ENCODE peak calls at places on chromosomes 13 and 19, in five cellular contexts. V is psoas muscle; K is CD4-positive, CD25-positive, alpha-beta regulatory T cell; J is epithelial cell of prostate; T is pancreas. Y is an unnamed sample.

GRCh38 chr13:49218493-49219051 is 1.6 kb upstream of the MLNR start:
- DNase-seq in V (no peak), K (no peak), J (no peak), T (no peak), Y (no peak)

GRCh38 chr13:83515267-83515666 is 367.0 kb downstream of the SLITRK1 start:
- DNase-seq in V (no peak), K (no peak), J (no peak), T (no peak), Y (no peak)

GRCh38 chr19:824885-825284 is 2.8 kb upstream of the AZU1 start:
- DNase-seq in V (no peak), K (no peak), J (no peak), T (no peak), Y (no peak)

GRCh38 chr13:49760555-49760954 is 31.9 kb downstream of the KPNA3 start:
- DNase-seq in V (no peak), K (no peak), J (no peak), T (no peak), Y (no peak)

GRCh38 chr19:9075064-9075964 is 11.5 kb upstream of the OR1M1 start:
- DNase-seq in V (peak; percentile 51), K (no peak), J (peak; percentile 91), T (peak; percentile 76), Y (peak; percentile 44)

GRCh38 chr19:34375598-34375997 is 10.6 kb downstream of the GPI start:
- DNase-seq in V (no peak), K (no peak), J (no peak), T (no peak), Y (no peak)

GRCh38 chr13:24834902-24835510 is 71.0 kb downstream of the RNF17 start:
- DNase-seq in V (no peak), K (no peak), J (no peak), T (no peak), Y (no peak)

GRCh38 chr13:41502021-41502420 is 44.7 kb downstream of the RGCC start:
- DNase-seq in V (no peak), K (no peak), J (no peak), T (no peak), Y (no peak)

GRCh38 chr19:55253842-55254624 is 4.8 kb downstream of the PPP6R1 start:
- DNase-seq in V (peak; percentile 50), K (peak; percentile 84), J (no peak), T (no peak), Y (no peak)

DNA sequence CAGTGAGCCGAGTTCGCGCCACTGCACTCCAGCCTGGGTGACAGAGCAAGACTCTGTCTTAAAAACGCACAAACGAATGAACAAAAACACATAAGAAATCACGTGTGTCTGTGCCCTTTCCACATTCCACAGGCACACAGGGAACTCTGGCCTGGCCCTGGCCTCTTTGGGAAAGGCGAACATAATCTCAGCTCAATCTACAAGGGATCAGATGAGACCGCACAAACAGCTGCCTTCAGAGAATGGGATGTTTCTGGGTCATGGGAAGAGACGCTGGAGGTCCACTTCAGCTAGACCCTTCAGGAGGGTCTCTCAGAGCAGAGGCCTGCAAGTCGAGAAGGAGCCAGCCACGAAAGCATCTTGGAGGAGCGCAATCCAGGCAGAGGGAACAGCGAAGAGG is 6.3 kb upstream of the CRTC1 start:
- DNase-seq in V (no peak), K (no peak), J (no peak), T (no peak), Y (no peak)
- H3K27ac ChIP-seq in V (peak overlapping the region; percentile 87), K (no peak overlapping the region), J (peak overlapping the region; percentile 43), T (no peak overlapping the region), Y (no peak overlapping the region)

DNA sequence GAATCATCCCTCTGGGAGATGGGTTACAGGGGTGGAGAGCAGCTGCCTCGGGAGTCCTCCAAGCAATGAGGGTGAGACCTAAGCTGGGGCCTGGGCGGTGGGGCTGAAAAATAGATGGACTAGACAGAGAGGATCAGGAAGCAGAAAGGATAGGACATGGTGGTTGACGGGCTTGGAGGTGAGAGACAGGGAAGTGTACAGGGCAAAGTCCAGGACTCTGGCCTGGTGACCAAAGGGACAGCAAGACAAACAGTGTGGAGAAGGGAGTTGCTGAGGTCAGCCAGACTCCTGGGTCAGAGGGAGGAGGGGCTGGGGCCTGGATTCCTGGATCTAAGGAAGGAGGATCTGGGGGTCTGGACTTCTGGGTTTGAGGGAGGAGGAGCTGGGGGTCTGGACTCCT is 5.5 kb downstream of the PHLDB3 start:
- DNase-seq in V (no peak), K (no peak), J (no peak), T (no peak), Y (no peak)
- H3K27ac ChIP-seq in V (no peak overlapping the region), K (no peak overlapping the region), J (no peak overlapping the region), T (no peak overlapping the region), Y (no peak overlapping the region)

GRCh38 chr13:51576754-51577153 is 7.5 kb upstream of the WDFY2 start:
- DNase-seq in V (no peak), K (no peak), J (no peak), T (no peak), Y (no peak)
- H3K27ac ChIP-seq in V (no peak overlapping the region), K (no peak overlapping the region), J (peak overlapping the region; percentile 90), T (no peak overlapping the region), Y (no peak overlapping the region)

GRCh38 chr19:14091086-14091884 is 734 bp upstream of the SAMD1 start:
- DNase-seq in V (no peak), K (peak; percentile 84), J (no peak), T (peak; percentile 80), Y (peak; percentile 90)

GRCh38 chr19:14089412-14089661 is 1.2 kb downstream of the SAMD1 start:
- DNase-seq in V (no peak), K (peak; percentile 40), J (no peak), T (no peak), Y (no peak)

GRCh38 chr19:14089662-14090508 is 666 bp downstream of the SAMD1 start:
- DNase-seq in V (peak; percentile 74), K (peak; percentile 40), J (no peak), T (peak; percentile 45), Y (peak; percentile 38)

GRCh38 chr19:14090509-14091085 is at the start of gene SAMD1:
- DNase-seq in V (peak; percentile 96), K (peak; percentile 79), J (no peak), T (peak; percentile 91), Y (peak; percentile 90)

DNA sequence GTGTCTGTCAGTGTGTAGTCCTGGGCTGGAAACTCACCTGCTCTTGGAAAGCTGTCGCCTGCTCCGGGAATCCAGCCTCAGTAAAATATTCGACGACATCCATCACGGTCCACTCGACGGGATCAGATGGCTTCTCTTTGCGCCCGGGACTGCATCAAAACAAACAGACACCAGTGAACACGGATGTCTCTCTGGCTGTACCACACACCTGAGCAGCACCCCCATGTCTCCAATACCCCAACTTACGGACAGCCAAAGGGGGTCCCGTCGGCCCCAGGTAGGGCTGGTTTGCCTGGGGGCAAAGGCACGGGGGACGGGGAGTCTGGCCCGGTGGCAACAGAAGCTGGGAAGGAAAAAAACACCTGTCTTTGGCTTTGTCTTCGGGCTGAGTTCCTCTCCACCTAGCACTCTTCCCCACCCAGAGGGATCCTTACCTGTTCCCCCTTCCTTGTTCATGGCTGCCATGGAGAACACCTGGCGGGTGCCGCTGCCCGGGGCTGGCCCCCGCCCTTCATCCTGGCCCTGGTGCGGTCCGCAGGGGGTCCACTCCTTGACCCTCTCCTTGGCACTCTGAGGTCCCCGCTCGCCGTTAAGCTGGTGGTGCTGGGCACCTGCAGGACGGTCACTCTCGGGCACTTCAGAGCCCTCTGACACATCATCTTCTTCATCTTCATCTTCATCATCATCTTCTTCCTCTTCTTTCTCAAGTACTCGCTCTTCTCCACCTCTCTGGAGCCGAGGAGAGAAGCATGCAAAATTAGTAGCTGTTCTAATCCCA is 1.7 kb downstream of the SAMD1 start:
- DNase-seq in V (no peak), K (no peak), J (no peak), T (no peak), Y (no peak)
- H3K27ac ChIP-seq in V (no peak overlapping the region), K (no peak overlapping the region), J (no peak overlapping the region), T (no peak overlapping the region), Y (peak overlapping the region; percentile 42)

GRCh38 chr19:36797786-36798108 is 25.1 kb upstream of the ZNF850 start:
- DNase-seq in V (no peak), K (no peak), J (no peak), T (no peak), Y (no peak)

GRCh38 chr19:36796714-36796999 is 24.1 kb upstream of the ZNF850 start:
- DNase-seq in V (no peak), K (no peak), J (no peak), T (no peak), Y (no peak)
- H3K27ac ChIP-seq in V (peak overlapping the region; percentile 53), K (peak overlapping the region; percentile 89), J (peak overlapping the region; percentile 64), T (no peak overlapping the region), Y (no peak overlapping the region)

GRCh38 chr19:47141695-47142094 is 11.1 kb downstream of the SAE1 start:
- DNase-seq in V (no peak), K (no peak), J (no peak), T (no peak), Y (no peak)
- H3K27ac ChIP-seq in V (no peak overlapping the region), K (no peak overlapping the region), J (peak overlapping the region; percentile 35), T (no peak overlapping the region), Y (no peak overlapping the region)

DNA sequence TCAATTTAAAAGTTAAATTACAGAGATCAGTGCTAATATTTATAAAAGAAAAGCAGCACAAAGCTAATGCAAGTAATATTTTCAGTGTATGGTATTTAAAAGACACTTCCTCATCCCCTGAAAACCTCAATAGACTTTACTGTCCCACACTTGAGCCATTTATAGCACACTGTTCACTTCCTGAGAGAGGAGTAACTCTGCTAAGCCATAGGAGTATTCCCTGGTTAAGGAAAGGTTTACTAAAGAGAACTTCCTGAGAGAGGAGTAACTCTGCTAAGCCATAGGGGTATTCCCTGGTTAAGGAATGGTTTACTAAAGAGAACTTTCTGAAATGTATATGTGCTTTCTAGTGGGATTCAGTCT is 159.4 kb downstream of the NHLRC3 start:
- DNase-seq in V (no peak), K (no peak), J (no peak), T (no peak), Y (no peak)
- H3K27ac ChIP-seq in V (no peak overlapping the region), K (no peak overlapping the region), J (no peak overlapping the region), T (no peak overlapping the region), Y (no peak overlapping the region)

DNA sequence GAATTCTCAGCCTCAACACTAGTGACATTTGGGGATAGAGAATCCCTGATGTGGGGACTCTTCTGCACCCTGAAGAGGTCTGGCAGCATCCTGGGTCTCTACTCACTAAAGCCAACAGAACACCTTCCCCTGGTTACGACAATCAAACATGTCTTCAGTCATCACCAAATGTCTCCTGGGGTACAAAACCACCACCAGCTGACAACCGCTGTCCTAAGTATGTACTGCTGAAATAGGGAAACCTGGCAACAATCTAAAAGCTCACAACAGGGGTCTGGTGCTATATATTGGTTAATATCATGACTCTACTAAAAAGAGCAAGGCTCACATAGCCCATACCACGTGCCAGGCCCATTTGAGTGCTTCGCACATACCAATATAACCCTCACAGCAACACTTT is 13.4 kb downstream of the AKT2 start:
- DNase-seq in V (peak; percentile 12), K (no peak), J (no peak), T (no peak), Y (no peak)
- H3K27ac ChIP-seq in V (no peak overlapping the region), K (no peak overlapping the region), J (no peak overlapping the region), T (no peak overlapping the region), Y (no peak overlapping the region)

GRCh38 chr19:58560921-58561320 is 2.5 kb upstream of the UBE2M start:
- DNase-seq in V (peak; percentile 32), K (no peak), J (no peak), T (no peak), Y (no peak)

GRCh38 chr19:58562126-58563033 is 4.0 kb upstream of the UBE2M start:
- DNase-seq in V (peak; percentile 80), K (peak; percentile 41), J (no peak), T (no peak), Y (no peak)

GRCh38 chr19:58563034-58563573 is 4.7 kb upstream of the UBE2M start:
- DNase-seq in V (peak; percentile 75), K (no peak), J (no peak), T (no peak), Y (no peak)

GRCh38 chr19:58560007-58560887 is 1.8 kb upstream of the UBE2M start:
- DNase-seq in V (peak; percentile 51), K (no peak), J (no peak), T (no peak), Y (no peak)

GRCh38 chr19:58561373-58562125 is 3.1 kb upstream of the UBE2M start:
- DNase-seq in V (peak; percentile 33), K (no peak), J (no peak), T (no peak), Y (no peak)
- H3K27ac ChIP-seq in V (peak overlapping the region; percentile 64), K (peak overlapping the region; percentile 61), J (peak overlapping the region; percentile 43), T (no peak overlapping the region), Y (no peak overlapping the region)